ENCODE peak calls at places on chromosomes 11 and 22, in eight cellular contexts. One of them, this sample, is unnamed.

GRCh38 chr22:50281957-50282356 is 11.8 kb upstream of the MAPK11 start:
- DNase-seq in T-helper 2 cell: no peak
- DNase-seq in left ventricle myocardium superior: peak; percentile 78
- DNase-seq in NCI-H2227 treated with DMSO at 0.1 percent for 48 hours: no peak
- DNase-seq in DMS153: no peak
- DNase-seq in Caco-2: no peak
- DNase-seq in cerebellum: no peak
- DNase-seq in IMR-90: no peak
- DNase-seq in this sample: no peak

GRCh38 chr11:118081241-118081958 is 4.5 kb downstream of the TMPRSS4 start:
- DNase-seq in left ventricle myocardium superior: no peak
- DNase-seq in NCI-H2227 treated with DMSO at 0.1 percent for 48 hours: no peak
- DNase-seq in cerebellum: no peak
- DNase-seq in IMR-90: no peak
- DNase-seq in DMS153: no peak
- DNase-seq in T-helper 2 cell: no peak
- DNase-seq in Caco-2: no peak
- DNase-seq in this sample: no peak

GRCh38 chr11:28038775-28039174 is 69.2 kb downstream of the KIF18A start:
- DNase-seq in DMS153: no peak
- DNase-seq in cerebellum: no peak
- DNase-seq in Caco-2: no peak
- DNase-seq in NCI-H2227 treated with DMSO at 0.1 percent for 48 hours: no peak
- DNase-seq in T-helper 2 cell: no peak
- DNase-seq in IMR-90: no peak
- DNase-seq in left ventricle myocardium superior: no peak
- DNase-seq in this sample: no peak

GRCh38 chr11:84580338-84580737 is 1046.8 kb downstream of the DLG2 start:
- DNase-seq in Caco-2: no peak
- DNase-seq in left ventricle myocardium superior: no peak
- DNase-seq in IMR-90: no peak
- DNase-seq in T-helper 2 cell: no peak
- DNase-seq in DMS153: no peak
- DNase-seq in cerebellum: no peak
- DNase-seq in NCI-H2227 treated with DMSO at 0.1 percent for 48 hours: no peak
- DNase-seq in this sample: no peak

GRCh38 chr11:119639642-119640205 is 89.3 kb downstream of the NECTIN1 start:
- DNase-seq in NCI-H2227 treated with DMSO at 0.1 percent for 48 hours: no peak
- DNase-seq in cerebellum: no peak
- DNase-seq in Caco-2: no peak
- DNase-seq in IMR-90: no peak
- DNase-seq in T-helper 2 cell: no peak
- DNase-seq in left ventricle myocardium superior: no peak
- DNase-seq in DMS153: no peak
- DNase-seq in this sample: no peak

GRCh38 chr11:8242113-8242475 is 21.6 kb downstream of the LMO1 start:
- DNase-seq in DMS153: no peak
- DNase-seq in IMR-90: no peak
- DNase-seq in left ventricle myocardium superior: no peak
- DNase-seq in Caco-2: no peak
- DNase-seq in cerebellum: no peak
- DNase-seq in NCI-H2227 treated with DMSO at 0.1 percent for 48 hours: no peak
- DNase-seq in T-helper 2 cell: no peak
- DNase-seq in this sample: no peak

GRCh38 chr11:3989891-3990290 is 104.7 kb upstream of the RRM1 start:
- DNase-seq in Caco-2: no peak
- DNase-seq in cerebellum: no peak
- DNase-seq in T-helper 2 cell: no peak
- DNase-seq in NCI-H2227 treated with DMSO at 0.1 percent for 48 hours: no peak
- DNase-seq in DMS153: no peak
- DNase-seq in left ventricle myocardium superior: no peak
- DNase-seq in IMR-90: no peak
- DNase-seq in this sample: no peak

GRCh38 chr22:46549971-46550641 is 12.7 kb upstream of the CELSR1 start:
- DNase-seq in DMS153: no peak
- DNase-seq in cerebellum: no peak
- DNase-seq in NCI-H2227 treated with DMSO at 0.1 percent for 48 hours: no peak
- DNase-seq in left ventricle myocardium superior: no peak
- DNase-seq in Caco-2: peak; percentile 30
- DNase-seq in T-helper 2 cell: no peak
- DNase-seq in IMR-90: no peak
- DNase-seq in this sample: no peak

GRCh38 chr22:29073618-29074275 is 912 bp downstream of the KREMEN1 start:
- DNase-seq in IMR-90: no peak
- DNase-seq in left ventricle myocardium superior: peak; percentile 73
- DNase-seq in T-helper 2 cell: no peak
- DNase-seq in cerebellum: peak; percentile 34
- DNase-seq in Caco-2: peak; percentile 63
- DNase-seq in NCI-H2227 treated with DMSO at 0.1 percent for 48 hours: no peak
- DNase-seq in DMS153: peak; percentile 18
- DNase-seq in this sample: peak; percentile 49

GRCh38 chr11:128831781-128832497 is 35.2 kb downstream of the KCNJ1 start:
- DNase-seq in Caco-2: no peak
- DNase-seq in DMS153: no peak
- DNase-seq in IMR-90: no peak
- DNase-seq in T-helper 2 cell: no peak
- DNase-seq in NCI-H2227 treated with DMSO at 0.1 percent for 48 hours: no peak
- DNase-seq in cerebellum: no peak
- DNase-seq in left ventricle myocardium superior: no peak
- DNase-seq in this sample: no peak

GRCh38 chr11:74749127-74749964 is 697 bp downstream of the RNF169 start:
- DNase-seq in NCI-H2227 treated with DMSO at 0.1 percent for 48 hours: peak; percentile 32
- DNase-seq in IMR-90: peak; percentile 29
- DNase-seq in Caco-2: peak; percentile 79
- DNase-seq in DMS153: peak; percentile 34
- DNase-seq in left ventricle myocardium superior: peak; percentile 71
- DNase-seq in cerebellum: peak; percentile 60
- DNase-seq in T-helper 2 cell: peak; percentile 12
- DNase-seq in this sample: peak; percentile 65

GRCh38 chr11:72303179-72303578 is 59.2 kb upstream of the PHOX2A start:
- DNase-seq in NCI-H2227 treated with DMSO at 0.1 percent for 48 hours: no peak
- DNase-seq in DMS153: no peak
- DNase-seq in IMR-90: no peak
- DNase-seq in left ventricle myocardium superior: no peak
- DNase-seq in Caco-2: no peak
- DNase-seq in cerebellum: peak; percentile 27
- DNase-seq in T-helper 2 cell: no peak
- DNase-seq in this sample: peak; percentile 29

GRCh38 chr11:104000798-104001197 is 35.6 kb upstream of the DDI1 start:
- DNase-seq in DMS153: no peak
- DNase-seq in NCI-H2227 treated with DMSO at 0.1 percent for 48 hours: no peak
- DNase-seq in Caco-2: no peak
- DNase-seq in cerebellum: no peak
- DNase-seq in T-helper 2 cell: no peak
- DNase-seq in IMR-90: peak; percentile 67
- DNase-seq in left ventricle myocardium superior: no peak
- DNase-seq in this sample: no peak

GRCh38 chr11:79060081-79060480 is 380.7 kb downstream of the TENM4 start:
- DNase-seq in cerebellum: no peak
- DNase-seq in Caco-2: no peak
- DNase-seq in NCI-H2227 treated with DMSO at 0.1 percent for 48 hours: no peak
- DNase-seq in DMS153: no peak
- DNase-seq in IMR-90: no peak
- DNase-seq in T-helper 2 cell: no peak
- DNase-seq in left ventricle myocardium superior: no peak
- DNase-seq in this sample: no peak

GRCh38 chr11:111782109-111782784 is 16.1 kb upstream of the PPP2R1B start:
- DNase-seq in cerebellum: no peak
- DNase-seq in left ventricle myocardium superior: no peak
- DNase-seq in T-helper 2 cell: no peak
- DNase-seq in IMR-90: no peak
- DNase-seq in Caco-2: no peak
- DNase-seq in DMS153: no peak
- DNase-seq in NCI-H2227 treated with DMSO at 0.1 percent for 48 hours: no peak
- DNase-seq in this sample: no peak

This sample was measured in A673.